ENCODE peak calls at places on chromosomes 12 and 14, in nine cellular contexts. W, P, M, Q, D, X, C, F and R are unnamed samples.
A peak's percentile ranks its signal among the peaks of the same experiment; 100 is the strongest.

GRCh38 chr14:90461425-90461824 is 64.6 kb downstream of the CALM1 start:
- DNase-seq in D (no peak), X (no peak), M (no peak), P (no peak), Q (no peak), W (no peak), C (no peak), F (no peak), R (no peak)

GRCh38 chr12:1587927-1588573 is 6.3 kb downstream of the FBXL14 start:
- DNase-seq in F (no peak), D (peak; percentile 41), W (no peak), X (no peak), Q (no peak), P (no peak), C (no peak), M (no peak), R (no peak)

GRCh38 chr12:88063375-88063774 is 34.2 kb upstream of the C12orf50 start:
- DNase-seq in Q (no peak), D (peak; percentile 18), M (peak; percentile 34), X (peak; percentile 23), P (no peak), W (no peak), F (no peak), C (peak; percentile 7), R (no peak)

GRCh38 chr12:124646385-124647230 is 79.2 kb upstream of the NCOR2 start:
- DNase-seq in P (no peak), D (no peak), M (no peak), X (no peak), F (no peak), Q (peak; percentile 85), C (no peak), W (no peak), R (no peak)

GRCh38 chr12:31749024-31749704 is 20.3 kb upstream of the AMN1 start:
- DNase-seq in F (peak; percentile 98), X (peak; percentile 97), C (peak; percentile 91), P (no peak), Q (no peak), M (peak; percentile 90), D (peak; percentile 97), W (no peak), R (peak; percentile 99)

GRCh38 chr12:103930787-103931536 is 752 bp downstream of the HSP90B1 start:
- DNase-seq in P (no peak), Q (peak; percentile 69), F (peak; percentile 51), X (peak; percentile 36), M (peak; percentile 26), W (peak; percentile 19), C (peak; percentile 54), D (peak; percentile 39), R (no peak)

GRCh38 chr14:80213602-80214001 is 2.3 kb upstream of the DIO2 start:
- DNase-seq in P (no peak), F (peak; percentile 81), M (peak; percentile 34), D (peak; percentile 88), C (peak; percentile 89), Q (no peak), W (peak; percentile 0), X (peak; percentile 87), R (no peak)

GRCh38 chr14:30630248-30630647 is 8.1 kb downstream of the SCFD1 start:
- DNase-seq in M (no peak), P (no peak), C (no peak), X (no peak), D (no peak), W (no peak), Q (no peak), F (no peak), R (no peak)

GRCh38 chr12:46554461-46554860 is 181.9 kb upstream of the SLC38A2 start:
- DNase-seq in D (no peak), W (no peak), X (no peak), C (no peak), P (no peak), Q (no peak), M (no peak), F (peak; percentile 37), R (no peak)